ENCODE peak calls at places on chromosomes 7 and 10, in five cellular contexts. G is NCI-H1417, I is psoas muscle, T is NCI-H345, E is Panc1. P is an unnamed sample.

GRCh38 chr7:130632111-130632510 is 36.4 kb downstream of the COPG2 start:
- DNase-seq in T (no peak), G (no peak), E (peak; percentile 2), I (no peak), P (no peak)

GRCh38 chr7:140126435-140127034 is 50.2 kb downstream of the KDM7A start:
- DNase-seq in E (no peak), I (no peak), T (no peak), G (no peak), P (no peak)

GRCh38 chr7:6165075-6165474 is 107.3 kb downstream of the CYTH3 start:
- DNase-seq in T (no peak), G (no peak), E (no peak), I (no peak), P (no peak)

GRCh38 chr10:109996225-109996624 is 11.6 kb upstream of the ADD3 start:
- DNase-seq in T (no peak), E (no peak), I (no peak), G (no peak), P (no peak)

GRCh38 chr10:112446055-112446854 is 459 bp downstream of the ZDHHC6 start:
- DNase-seq in G (no peak), T (no peak), I (no peak), E (no peak), P (no peak)

GRCh38 chr7:2260820-2261219 is 18.8 kb downstream of the NUDT1 start:
- DNase-seq in G (peak; percentile 80), I (no peak), T (peak; percentile 92), E (no peak), P (peak; percentile 69)

GRCh38 chr7:93171606-93172226 is 23.5 kb upstream of the SAMD9L start:
- DNase-seq in E (no peak), G (no peak), T (no peak), I (no peak), P (no peak)

GRCh38 chr10:112471878-112472487 is 25.0 kb downstream of the VTI1A start:
- DNase-seq in I (no peak), G (peak; percentile 47), T (peak; percentile 12), E (peak; percentile 50), P (peak; percentile 29)

GRCh38 chr10:60828489-60828852 is 50.2 kb downstream of the CDK1 start:
- DNase-seq in T (peak; percentile 1), I (no peak), E (no peak), G (no peak), P (no peak)

GRCh38 chr10:106997721-106998120 is 166.8 kb downstream of the SORCS1 start:
- DNase-seq in G (no peak), E (no peak), I (no peak), T (no peak), P (no peak)

GRCh38 chr7:141456298-141456697 is 94.9 kb upstream of the AGK start:
- DNase-seq in G (no peak), E (no peak), T (no peak), I (no peak), P (no peak)

GRCh38 chr10:117537436-117537903 is 5.1 kb upstream of the EMX2 start:
- DNase-seq in G (no peak), T (no peak), E (no peak), I (no peak), P (no peak)

GRCh38 chr7:95478139-95479037 is 7.4 kb upstream of the ASB4 start:
- DNase-seq in G (peak; percentile 91), E (no peak), T (peak; percentile 21), I (no peak), P (peak; percentile 57)

GRCh38 chr7:95715274-95715673 is 57.1 kb upstream of the DYNC1I1 start:
- DNase-seq in T (no peak), G (no peak), E (no peak), I (no peak), P (no peak)

GRCh38 chr7:155965010-155965409 is 152.7 kb upstream of the SHH start:
- DNase-seq in G (no peak), E (no peak), I (no peak), T (no peak), P (no peak)

GRCh38 chr7:100974021-100974420 is 4.7 kb downstream of the MUC12 start:
- DNase-seq in E (no peak), G (no peak), I (no peak), T (no peak), P (no peak)

GRCh38 chr7:31785081-31785480 is 98.1 kb downstream of the PPP1R17 start:
- DNase-seq in E (no peak), I (no peak), G (no peak), T (no peak), P (no peak)

GRCh38 chr7:149825567-149826343 is 12.4 kb upstream of the ZNF862 start:
- DNase-seq in I (peak; percentile 12), G (no peak), T (no peak), E (no peak), P (no peak)

GRCh38 chr7:116686812-116687419 is 14.9 kb downstream of the MET start:
- DNase-seq in T (no peak), E (no peak), G (no peak), I (no peak), P (no peak)

GRCh38 chr10:10508241-10508640 is 509.4 kb upstream of the CELF2 start:
- DNase-seq in G (no peak), E (no peak), T (no peak), I (no peak), P (no peak)

GRCh38 chr10:11746883-11747539 is 4.8 kb downstream of the ECHDC3 start:
- DNase-seq in T (no peak), G (no peak), I (no peak), E (no peak), P (no peak)

GRCh38 chr7:16951483-16952080 is 69.8 kb upstream of the AGR3 start:
- DNase-seq in G (no peak), I (no peak), E (no peak), T (no peak), P (no peak)

GRCh38 chr7:26588511-26588910 is 275.9 kb downstream of the SKAP2 start:
- DNase-seq in G (peak; percentile 32), E (no peak), I (no peak), T (peak; percentile 11), P (no peak)

GRCh38 chr10:94293344-94293743 is 69.4 kb downstream of the NOC3L start:
- DNase-seq in I (peak; percentile 20), G (no peak), T (no peak), E (no peak), P (no peak)

GRCh38 chr10:92590623-92591549 is 2.0 kb upstream of the KIF11 start:
- DNase-seq in T (no peak), I (peak; percentile 56), E (no peak), G (peak; percentile 57), P (peak; percentile 65)

GRCh38 chr7:128200376-128200775 is 40.7 kb upstream of the LEP start:
- DNase-seq in I (no peak), T (no peak), E (no peak), G (no peak), P (no peak)

GRCh38 chr7:26898917-26899316 is 34.5 kb upstream of the SKAP2 start:
- DNase-seq in G (no peak), E (no peak), T (no peak), I (no peak), P (no peak)

GRCh38 chr7:25029075-25029474 is 49.1 kb upstream of the OSBPL3 start:
- DNase-seq in T (no peak), I (no peak), G (peak; percentile 71), E (no peak), P (no peak)

GRCh38 chr7:47488205-47488968 is 93.5 kb downstream of the TNS3 start:
- DNase-seq in T (no peak), I (no peak), G (no peak), E (no peak), P (no peak)